ENCODE peak calls at places on chromosome 16, in five cellular contexts. Z is heart right ventricle, V is lower lobe of right lung, A is gastrocnemius medialis, Q is lung. H is an unnamed sample.

GRCh38 chr16:85465328-85466307 is 147.5 kb upstream of the GSE1 start:
- DNase-seq in Z (peak; percentile 79), A (peak; percentile 77), Q (no peak), V (no peak), H (no peak)

GRCh38 chr16:19316846-19317245 is 31.3 kb downstream of the CLEC19A start:
- DNase-seq in A (no peak), V (no peak), Z (no peak), Q (no peak), H (no peak)

GRCh38 chr16:23371368-23371767 is 69.3 kb downstream of the SCNN1B start:
- DNase-seq in A (no peak), Z (no peak), V (no peak), Q (no peak), H (no peak)

GRCh38 chr16:2147981-2148671 is at the start of gene RAB26:
- DNase-seq in V (peak; percentile 89), Q (peak; percentile 87), Z (peak; percentile 84), A (peak; percentile 89), H (no peak)

GRCh38 chr16:27529962-27530361 is 19.8 kb downstream of the GTF3C1 start:
- DNase-seq in Q (no peak), Z (no peak), V (no peak), A (no peak), H (no peak)

GRCh38 chr16:81457326-81458133 is 12.9 kb downstream of the CMIP start:
- DNase-seq in Q (no peak), A (no peak), Z (no peak), V (no peak), H (no peak)

GRCh38 chr16:75854117-75854516 is 127.8 kb upstream of the CPHXL start:
- DNase-seq in A (no peak), Q (no peak), Z (no peak), V (no peak), H (no peak)

GRCh38 chr16:77113835-77114234 is 77.2 kb upstream of the MON1B start:
- DNase-seq in Q (no peak), V (no peak), A (no peak), Z (peak; percentile 53), H (no peak)

GRCh38 chr16:82567203-82567602 is 59.6 kb upstream of the CDH13 start:
- DNase-seq in Q (no peak), Z (peak; percentile 40), A (no peak), V (no peak), H (no peak)

GRCh38 chr16:64475627-64476351 is 646.1 kb downstream of the CDH11 start:
- DNase-seq in Z (peak; percentile 11), V (no peak), Q (no peak), A (no peak), H (no peak)

GRCh38 chr16:85372627-85373372 is 240.3 kb upstream of the GSE1 start:
- DNase-seq in V (no peak), Z (no peak), A (peak; percentile 31), Q (no peak), H (peak; percentile 58)

GRCh38 chr16:23433261-23433920 is 19.6 kb downstream of the COG7 start:
- DNase-seq in Z (no peak), A (no peak), V (peak; percentile 53), Q (no peak), H (no peak)

GRCh38 chr16:19374402-19374801 is 43.3 kb upstream of the TMC5 start:
- DNase-seq in A (no peak), Z (no peak), Q (no peak), V (no peak), H (no peak)

GRCh38 chr16:54939537-54940278 is 9.0 kb downstream of the IRX5 start:
- DNase-seq in A (no peak), Q (no peak), Z (peak; percentile 1), V (peak; percentile 57), H (no peak)

DNA sequence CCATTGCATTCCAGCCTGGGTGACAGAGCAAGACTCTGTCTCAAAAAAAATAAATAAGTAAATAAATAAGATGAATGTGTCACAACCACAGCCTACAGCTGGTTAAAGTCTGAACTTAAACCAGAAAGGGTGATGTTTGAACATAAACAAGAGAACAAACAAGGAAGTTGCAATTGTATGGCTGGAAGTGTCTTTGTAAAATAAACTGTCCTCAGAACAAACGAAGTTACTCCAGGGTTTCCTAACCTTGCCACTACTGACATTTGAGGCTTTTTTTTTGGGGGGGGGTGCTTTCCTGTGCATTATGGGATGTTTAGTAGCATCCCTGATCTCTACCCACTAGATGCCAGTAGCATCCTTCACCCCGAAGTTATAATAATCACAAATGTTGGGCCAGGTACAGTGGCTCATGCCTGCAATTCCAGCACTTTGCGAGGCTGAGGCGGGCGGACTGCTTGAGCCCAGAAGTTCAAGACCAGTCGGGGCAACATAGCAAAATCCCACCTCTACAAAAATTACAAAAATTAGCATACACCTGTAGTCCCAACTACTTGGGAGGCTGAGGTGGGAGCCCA is 119.2 kb downstream of the XYLT1 start:
- DNase-seq in Q (no peak), Z (no peak), V (no peak), A (no peak), H (no peak)
- H3K4me1 ChIP-seq in Q (peaks cover 11% of the 10 kb centered on the region), Z (peaks cover 60% of the 10 kb centered on the region), V (peaks cover 49% of the 10 kb centered on the region), A (peaks cover 9% of the 10 kb centered on the region), H (peaks cover 36% of the 10 kb centered on the region)

DNA sequence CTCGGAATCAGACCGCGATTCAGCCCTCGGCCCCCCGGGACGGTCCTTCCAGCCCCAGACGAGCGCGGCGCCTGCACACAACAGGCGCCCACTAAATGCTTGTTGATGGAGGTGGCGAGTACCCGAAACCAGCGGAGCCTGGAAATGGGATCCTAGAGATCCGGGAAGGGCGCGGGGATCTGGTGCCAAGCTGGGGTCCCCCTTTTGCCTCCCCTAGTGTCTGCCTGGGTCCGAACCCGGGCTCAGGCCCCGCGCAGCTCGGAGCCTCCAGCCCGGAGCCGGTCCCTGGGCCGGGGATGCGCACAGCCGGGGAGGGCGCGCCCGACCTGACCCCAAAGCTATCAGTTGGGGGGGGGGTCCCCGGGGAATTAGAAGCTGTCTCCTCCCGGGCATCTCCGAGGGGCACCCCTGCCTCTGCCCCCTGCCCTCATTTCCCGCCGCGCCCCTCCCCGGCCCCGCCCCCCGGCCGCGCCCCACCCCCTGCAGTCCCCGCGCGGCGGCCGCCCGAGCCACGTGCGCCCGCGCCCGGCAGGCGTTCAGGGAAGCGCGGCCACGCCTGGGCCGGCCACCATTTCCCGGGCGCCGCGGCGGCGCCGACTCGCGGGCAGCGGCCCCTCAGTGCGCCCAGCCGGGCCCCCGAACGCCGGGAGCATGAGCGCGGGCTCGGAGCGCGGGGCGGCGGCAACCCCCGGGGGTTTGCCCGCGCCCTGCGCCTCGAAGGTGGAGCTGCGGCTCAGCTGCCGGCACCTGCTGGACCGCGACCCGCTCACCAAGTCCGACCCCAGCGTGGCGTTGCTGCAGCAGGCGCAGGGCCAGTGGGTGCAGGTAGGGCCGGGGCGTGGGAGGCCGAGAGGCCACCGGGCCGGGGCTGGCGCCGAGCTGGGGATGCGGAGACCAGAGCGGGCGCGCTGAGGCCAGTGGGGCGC is at the start of gene CPNE7:
- DNase-seq in Z (no peak), Q (no peak), A (no peak), V (no peak), H (no peak)
- H3K4me3 ChIP-seq in Z (peak within 1 kb of the TSS; percentile 46), Q (no peak within 1 kb of the TSS), A (no peak within 1 kb of the TSS), V (peak within 1 kb of the TSS; percentile 37), H (peak within 1 kb of the TSS; percentile 66)

DNA sequence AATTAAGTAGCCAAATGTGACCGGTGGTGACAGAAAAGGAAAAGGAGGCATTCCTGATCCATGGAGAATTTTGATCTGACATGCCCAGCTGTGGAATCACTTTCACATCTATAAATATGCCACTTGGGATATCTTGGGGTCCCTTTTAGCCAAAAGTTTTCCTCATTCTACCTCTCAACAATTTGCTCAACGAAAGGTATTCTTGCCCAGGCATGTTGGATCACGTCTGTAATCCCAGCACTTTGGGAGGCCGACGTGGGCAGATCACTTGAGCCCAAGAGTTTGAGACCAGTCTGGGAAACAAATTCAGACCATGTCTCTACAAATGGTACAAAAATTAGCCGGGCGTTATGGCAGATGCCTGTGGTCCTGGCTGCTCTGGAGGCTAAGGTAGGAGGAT is 24.3 kb downstream of the LITAF start:
- DNase-seq in Z (no peak), V (no peak), Q (no peak), A (no peak), H (no peak)
- H3K4me1 ChIP-seq in Z (peaks cover 64% of the 10 kb centered on the region), V (peaks cover 59% of the 10 kb centered on the region), Q (peaks cover 8% of the 10 kb centered on the region), A (peaks cover 9% of the 10 kb centered on the region), H (peaks cover 45% of the 10 kb centered on the region)

DNA sequence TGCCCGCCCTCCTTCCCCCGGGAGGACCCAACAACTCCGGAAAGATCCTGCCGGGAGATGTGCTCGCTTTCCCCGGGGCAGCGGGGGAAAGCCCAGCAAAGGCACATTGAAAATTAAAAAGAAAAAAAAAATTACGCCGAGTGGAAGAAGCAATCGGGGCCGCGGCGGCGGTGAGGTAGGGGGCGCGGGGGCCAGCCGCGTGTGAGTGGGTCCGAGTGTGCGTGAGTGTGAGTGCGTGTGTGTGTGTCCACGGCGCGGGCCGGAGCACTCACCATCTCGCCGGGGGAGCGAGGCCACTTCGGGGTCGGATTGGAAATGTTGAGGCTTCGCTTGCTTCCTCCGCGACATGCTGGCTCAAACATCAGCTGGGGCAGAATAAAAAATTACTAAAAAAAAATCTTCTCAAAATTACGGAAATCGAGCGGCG is at the start of gene SALL1:
- DNase-seq in A (no peak), Q (no peak), V (no peak), Z (no peak), H (no peak)
- H3K4me3 ChIP-seq in A (peak within 1 kb of the TSS; percentile 40), Q (no peak within 1 kb of the TSS), V (peak within 1 kb of the TSS; percentile 27), Z (peak within 1 kb of the TSS; percentile 42), H (peak within 1 kb of the TSS; percentile 68)

DNA sequence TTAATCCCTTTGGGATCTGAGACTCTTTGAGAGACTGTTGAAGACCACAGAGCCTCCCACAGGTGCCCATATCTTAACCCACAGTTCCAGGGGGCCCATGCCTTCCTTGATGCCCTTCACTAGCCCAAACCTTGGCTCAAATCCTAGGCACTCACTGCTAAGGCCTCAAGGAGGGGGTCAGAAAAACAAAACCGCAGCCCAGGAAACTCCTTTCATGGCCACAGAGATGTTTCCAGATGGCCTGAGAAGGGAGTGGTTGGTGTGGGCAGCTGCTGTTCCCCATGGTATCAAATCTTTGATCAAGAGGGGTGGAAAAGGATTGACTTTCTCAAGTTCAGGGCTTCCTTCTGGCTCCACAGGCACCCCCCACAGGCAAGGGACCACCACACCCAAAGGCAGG is 44.7 kb downstream of the CDH1 start:
- DNase-seq in A (no peak), V (no peak), Q (no peak), Z (no peak), H (no peak)
- H3K4me1 ChIP-seq in A (no peaks in the 10 kb centered on the region), V (peaks cover 36% of the 10 kb centered on the region), Q (peaks cover 7% of the 10 kb centered on the region), Z (no peaks in the 10 kb centered on the region), H (no peaks in the 10 kb centered on the region)

GRCh38 chr16:67280090-67281015 is 1.0 kb downstream of the PLEKHG4 start:
- DNase-seq in V (no peak), Q (no peak), Z (no peak), A (no peak), H (no peak)
- H3K4me3 ChIP-seq in V (peak overlapping the region; percentile 76), Q (no peak overlapping the region), Z (no peak overlapping the region), A (peak overlapping the region; percentile 29), H (no peak overlapping the region)

H was measured in thoracic aorta.